ENCODE peak calls at places on chromosomes 5 and 9, in seven cellular contexts. One of them, this sample, is unnamed.

GRCh38 chr5:42494414-42494813 is 71.2 kb downstream of the GHR start:
- DNase-seq in aorta: no peak
- DNase-seq in DMS79: no peak
- DNase-seq in NCI-H748 treated with DMSO at 0.1 percent for 48 hours: no peak
- DNase-seq in activated effector memory CD4-positive, alpha-beta T cell treated with Interleukin-2 at 50 U/mL for 16 hours: no peak
- DNase-seq in caudate nucleus: no peak
- DNase-seq in neuronal stem cell: no peak
- DNase-seq in this sample: no peak

GRCh38 chr9:89410709-89411111 is 87.2 kb downstream of the SEMA4D start:
- DNase-seq in neuronal stem cell: no peak
- DNase-seq in activated effector memory CD4-positive, alpha-beta T cell treated with Interleukin-2 at 50 U/mL for 16 hours: no peak
- DNase-seq in caudate nucleus: peak
- DNase-seq in DMS79: no peak
- DNase-seq in aorta: no peak
- DNase-seq in NCI-H748 treated with DMSO at 0.1 percent for 48 hours: no peak
- DNase-seq in this sample: no peak

GRCh38 chr5:69007086-69007672 is 86.6 kb upstream of the SLC30A5 start:
- DNase-seq in activated effector memory CD4-positive, alpha-beta T cell treated with Interleukin-2 at 50 U/mL for 16 hours: no peak
- DNase-seq in NCI-H748 treated with DMSO at 0.1 percent for 48 hours: no peak
- DNase-seq in aorta: no peak
- DNase-seq in neuronal stem cell: no peak
- DNase-seq in caudate nucleus: no peak
- DNase-seq in DMS79: no peak
- DNase-seq in this sample: no peak

GRCh38 chr9:27133817-27134216 is 24.8 kb downstream of the TEK start:
- DNase-seq in caudate nucleus: no peak
- DNase-seq in aorta: no peak
- DNase-seq in NCI-H748 treated with DMSO at 0.1 percent for 48 hours: no peak
- DNase-seq in neuronal stem cell: no peak
- DNase-seq in activated effector memory CD4-positive, alpha-beta T cell treated with Interleukin-2 at 50 U/mL for 16 hours: no peak
- DNase-seq in DMS79: no peak
- DNase-seq in this sample: no peak

GRCh38 chr9:96327694-96328352 is 25.8 kb upstream of the HSD17B3 start:
- DNase-seq in caudate nucleus: peak
- DNase-seq in aorta: no peak
- DNase-seq in neuronal stem cell: peak
- DNase-seq in activated effector memory CD4-positive, alpha-beta T cell treated with Interleukin-2 at 50 U/mL for 16 hours: no peak
- DNase-seq in NCI-H748 treated with DMSO at 0.1 percent for 48 hours: peak
- DNase-seq in DMS79: no peak
- DNase-seq in this sample: peak

GRCh38 chr9:112144807-112145206 is 30.3 kb downstream of the SUSD1 start:
- DNase-seq in aorta: no peak
- DNase-seq in DMS79: no peak
- DNase-seq in activated effector memory CD4-positive, alpha-beta T cell treated with Interleukin-2 at 50 U/mL for 16 hours: no peak
- DNase-seq in NCI-H748 treated with DMSO at 0.1 percent for 48 hours: no peak
- DNase-seq in caudate nucleus: no peak
- DNase-seq in neuronal stem cell: no peak
- DNase-seq in this sample: no peak

GRCh38 chr5:132557425-132557805 is 638 bp downstream of the RAD50 start:
- DNase-seq in DMS79: peak
- DNase-seq in neuronal stem cell: no peak
- DNase-seq in NCI-H748 treated with DMSO at 0.1 percent for 48 hours: peak
- DNase-seq in activated effector memory CD4-positive, alpha-beta T cell treated with Interleukin-2 at 50 U/mL for 16 hours: peak
- DNase-seq in aorta: peak
- DNase-seq in caudate nucleus: peak
- DNase-seq in this sample: peak

GRCh38 chr9:96163712-96164111 is 138.3 kb downstream of the HSD17B3 start:
- DNase-seq in aorta: no peak
- DNase-seq in activated effector memory CD4-positive, alpha-beta T cell treated with Interleukin-2 at 50 U/mL for 16 hours: no peak
- DNase-seq in caudate nucleus: no peak
- DNase-seq in neuronal stem cell: no peak
- DNase-seq in NCI-H748 treated with DMSO at 0.1 percent for 48 hours: no peak
- DNase-seq in DMS79: no peak
- DNase-seq in this sample: no peak

GRCh38 chr5:111984044-111984443 is 227.1 kb upstream of the NREP start:
- DNase-seq in activated effector memory CD4-positive, alpha-beta T cell treated with Interleukin-2 at 50 U/mL for 16 hours: no peak
- DNase-seq in NCI-H748 treated with DMSO at 0.1 percent for 48 hours: no peak
- DNase-seq in caudate nucleus: no peak
- DNase-seq in DMS79: no peak
- DNase-seq in neuronal stem cell: no peak
- DNase-seq in aorta: no peak
- DNase-seq in this sample: no peak

GRCh38 chr9:111632695-111633388 is 1.7 kb downstream of the DNAJC25 start:
- DNase-seq in NCI-H748 treated with DMSO at 0.1 percent for 48 hours: no peak
- DNase-seq in caudate nucleus: no peak
- DNase-seq in neuronal stem cell: no peak
- DNase-seq in DMS79: no peak
- DNase-seq in activated effector memory CD4-positive, alpha-beta T cell treated with Interleukin-2 at 50 U/mL for 16 hours: no peak
- DNase-seq in aorta: no peak
- DNase-seq in this sample: no peak

GRCh38 chr5:74865799-74866652 is at the start of gene FAM169A:
- DNase-seq in neuronal stem cell: peak
- DNase-seq in DMS79: no peak
- DNase-seq in NCI-H748 treated with DMSO at 0.1 percent for 48 hours: no peak
- DNase-seq in aorta: no peak
- DNase-seq in caudate nucleus: peak
- DNase-seq in activated effector memory CD4-positive, alpha-beta T cell treated with Interleukin-2 at 50 U/mL for 16 hours: peak
- DNase-seq in this sample: peak

GRCh38 chr5:8961956-8962355 is 583.9 kb downstream of the SEMA5A start:
- DNase-seq in caudate nucleus: no peak
- DNase-seq in neuronal stem cell: no peak
- DNase-seq in activated effector memory CD4-positive, alpha-beta T cell treated with Interleukin-2 at 50 U/mL for 16 hours: no peak
- DNase-seq in DMS79: no peak
- DNase-seq in aorta: no peak
- DNase-seq in NCI-H748 treated with DMSO at 0.1 percent for 48 hours: no peak
- DNase-seq in this sample: no peak

GRCh38 chr9:129394011-129394919 is 216.2 kb upstream of the IER5L start:
- DNase-seq in aorta: peak
- DNase-seq in DMS79: peak
- DNase-seq in caudate nucleus: peak
- DNase-seq in neuronal stem cell: no peak
- DNase-seq in activated effector memory CD4-positive, alpha-beta T cell treated with Interleukin-2 at 50 U/mL for 16 hours: no peak
- DNase-seq in NCI-H748 treated with DMSO at 0.1 percent for 48 hours: no peak
- DNase-seq in this sample: no peak

GRCh38 chr9:97314503-97314902 is 7.0 kb downstream of the CCDC180 start:
- DNase-seq in activated effector memory CD4-positive, alpha-beta T cell treated with Interleukin-2 at 50 U/mL for 16 hours: no peak
- DNase-seq in NCI-H748 treated with DMSO at 0.1 percent for 48 hours: no peak
- DNase-seq in caudate nucleus: no peak
- DNase-seq in neuronal stem cell: no peak
- DNase-seq in aorta: no peak
- DNase-seq in DMS79: no peak
- DNase-seq in this sample: no peak

GRCh38 chr5:42858031-42858643 is 46.4 kb upstream of the SELENOP start:
- DNase-seq in NCI-H748 treated with DMSO at 0.1 percent for 48 hours: peak
- DNase-seq in aorta: no peak
- DNase-seq in activated effector memory CD4-positive, alpha-beta T cell treated with Interleukin-2 at 50 U/mL for 16 hours: no peak
- DNase-seq in caudate nucleus: peak
- DNase-seq in DMS79: no peak
- DNase-seq in neuronal stem cell: no peak
- DNase-seq in this sample: no peak

GRCh38 chr5:135683227-135683626 is 104.4 kb upstream of the CXCL14 start:
- DNase-seq in neuronal stem cell: no peak
- DNase-seq in caudate nucleus: no peak
- DNase-seq in DMS79: no peak
- DNase-seq in aorta: no peak
- DNase-seq in activated effector memory CD4-positive, alpha-beta T cell treated with Interleukin-2 at 50 U/mL for 16 hours: no peak
- DNase-seq in NCI-H748 treated with DMSO at 0.1 percent for 48 hours: no peak
- DNase-seq in this sample: no peak

GRCh38 chr5:55338092-55338613 is 30.4 kb downstream of the MTREX start:
- DNase-seq in DMS79: no peak
- DNase-seq in activated effector memory CD4-positive, alpha-beta T cell treated with Interleukin-2 at 50 U/mL for 16 hours: no peak
- DNase-seq in NCI-H748 treated with DMSO at 0.1 percent for 48 hours: no peak
- DNase-seq in caudate nucleus: no peak
- DNase-seq in aorta: no peak
- DNase-seq in neuronal stem cell: no peak
- DNase-seq in this sample: no peak

GRCh38 chr9:121720311-121720991 is 69.0 kb downstream of the DAB2IP start:
- DNase-seq in aorta: no peak
- DNase-seq in activated effector memory CD4-positive, alpha-beta T cell treated with Interleukin-2 at 50 U/mL for 16 hours: no peak
- DNase-seq in caudate nucleus: no peak
- DNase-seq in NCI-H748 treated with DMSO at 0.1 percent for 48 hours: no peak
- DNase-seq in DMS79: no peak
- DNase-seq in neuronal stem cell: no peak
- DNase-seq in this sample: no peak

GRCh38 chr5:89081360-89081759 is 198.4 kb upstream of the MEF2C start:
- DNase-seq in neuronal stem cell: no peak
- DNase-seq in NCI-H748 treated with DMSO at 0.1 percent for 48 hours: no peak
- DNase-seq in DMS79: no peak
- DNase-seq in caudate nucleus: no peak
- DNase-seq in aorta: no peak
- DNase-seq in activated effector memory CD4-positive, alpha-beta T cell treated with Interleukin-2 at 50 U/mL for 16 hours: no peak
- DNase-seq in this sample: no peak

GRCh38 chr5:156825688-156826087 is 24.4 kb upstream of the PPP1R2B start:
- DNase-seq in aorta: no peak
- DNase-seq in activated effector memory CD4-positive, alpha-beta T cell treated with Interleukin-2 at 50 U/mL for 16 hours: no peak
- DNase-seq in neuronal stem cell: no peak
- DNase-seq in NCI-H748 treated with DMSO at 0.1 percent for 48 hours: no peak
- DNase-seq in caudate nucleus: no peak
- DNase-seq in DMS79: no peak
- DNase-seq in this sample: no peak

GRCh38 chr5:5456858-5457257 is 34.4 kb downstream of the ICE1 start:
- DNase-seq in NCI-H748 treated with DMSO at 0.1 percent for 48 hours: no peak
- DNase-seq in activated effector memory CD4-positive, alpha-beta T cell treated with Interleukin-2 at 50 U/mL for 16 hours: no peak
- DNase-seq in DMS79: no peak
- DNase-seq in caudate nucleus: no peak
- DNase-seq in aorta: no peak
- DNase-seq in neuronal stem cell: no peak
- DNase-seq in this sample: no peak

GRCh38 chr9:84669008-84669292 is 579 bp upstream of the NTRK2 start:
- DNase-seq in neuronal stem cell: no peak
- DNase-seq in caudate nucleus: no peak
- DNase-seq in NCI-H748 treated with DMSO at 0.1 percent for 48 hours: no peak
- DNase-seq in DMS79: no peak
- DNase-seq in activated effector memory CD4-positive, alpha-beta T cell treated with Interleukin-2 at 50 U/mL for 16 hours: no peak
- DNase-seq in aorta: no peak
- DNase-seq in this sample: no peak

GRCh38 chr9:113509463-113509862 is 45.9 kb downstream of the RGS3 start:
- DNase-seq in neuronal stem cell: no peak
- DNase-seq in activated effector memory CD4-positive, alpha-beta T cell treated with Interleukin-2 at 50 U/mL for 16 hours: no peak
- DNase-seq in DMS79: no peak
- DNase-seq in aorta: peak
- DNase-seq in NCI-H748 treated with DMSO at 0.1 percent for 48 hours: no peak
- DNase-seq in caudate nucleus: no peak
- DNase-seq in this sample: no peak

GRCh38 chr9:116002181-116002580 is 151.4 kb upstream of the PAPPA start:
- DNase-seq in DMS79: no peak
- DNase-seq in activated effector memory CD4-positive, alpha-beta T cell treated with Interleukin-2 at 50 U/mL for 16 hours: no peak
- DNase-seq in neuronal stem cell: no peak
- DNase-seq in caudate nucleus: no peak
- DNase-seq in aorta: no peak
- DNase-seq in NCI-H748 treated with DMSO at 0.1 percent for 48 hours: no peak
- DNase-seq in this sample: no peak

GRCh38 chr9:37184905-37185867 is 64.8 kb downstream of the ZCCHC7 start:
- DNase-seq in DMS79: no peak
- DNase-seq in activated effector memory CD4-positive, alpha-beta T cell treated with Interleukin-2 at 50 U/mL for 16 hours: no peak
- DNase-seq in caudate nucleus: no peak
- DNase-seq in NCI-H748 treated with DMSO at 0.1 percent for 48 hours: no peak
- DNase-seq in aorta: no peak
- DNase-seq in neuronal stem cell: no peak
- DNase-seq in this sample: no peak

GRCh38 chr5:143431789-143432188 is 28.3 kb upstream of the NR3C1 start:
- DNase-seq in caudate nucleus: peak
- DNase-seq in activated effector memory CD4-positive, alpha-beta T cell treated with Interleukin-2 at 50 U/mL for 16 hours: no peak
- DNase-seq in neuronal stem cell: no peak
- DNase-seq in aorta: no peak
- DNase-seq in DMS79: no peak
- DNase-seq in NCI-H748 treated with DMSO at 0.1 percent for 48 hours: no peak
- DNase-seq in this sample: no peak

GRCh38 chr9:134063088-134063875 is 4.5 kb downstream of the BRD3 start:
- DNase-seq in DMS79: no peak
- DNase-seq in activated effector memory CD4-positive, alpha-beta T cell treated with Interleukin-2 at 50 U/mL for 16 hours: no peak
- DNase-seq in aorta: no peak
- DNase-seq in caudate nucleus: no peak
- DNase-seq in NCI-H748 treated with DMSO at 0.1 percent for 48 hours: no peak
- DNase-seq in neuronal stem cell: no peak
- DNase-seq in this sample: no peak